ENCODE peak calls at places on chromosomes 5 and 9, in four cellular contexts. T is IMR-90, S is fibroblast of lung, D is mammary epithelial cell. U is an unnamed sample.
A peak's percentile ranks its signal among the peaks of the same experiment; 100 is the strongest.

GRCh38 chr5:176609724-176610429 is at the start of gene GPRIN1:
- DNase-seq in T (peak; percentile 36), S (peak; percentile 29), D (peak; percentile 40), U (peak; percentile 71)

GRCh38 chr5:159310492-159310891 is 19.8 kb downstream of the IL12B start:
- DNase-seq in T (no peak), S (peak; percentile 51), D (peak; percentile 31), U (no peak)

GRCh38 chr9:93295456-93296076 is 111.6 kb downstream of the WNK2 start:
- DNase-seq in T (no peak), S (no peak), D (no peak), U (no peak)

GRCh38 chr9:116975119-116975518 is 288.0 kb downstream of the TRIM32 start:
- DNase-seq in T (no peak), S (no peak), D (no peak), U (no peak)

GRCh38 chr9:132143359-132143758 is 18.5 kb upstream of the NTNG2 start:
- DNase-seq in T (no peak), S (no peak), D (no peak), U (no peak)

GRCh38 chr9:73810585-73811215 is 659.0 kb downstream of the ANXA1 start:
- DNase-seq in T (no peak), S (peak; percentile 80), D (peak; percentile 51), U (no peak)

GRCh38 chr5:141694479-141694878 is 12.4 kb upstream of the ARAP3 start:
- DNase-seq in T (no peak), S (no peak), D (no peak), U (no peak)

GRCh38 chr5:81856948-81857928 is 106.3 kb upstream of the SSBP2 start:
- DNase-seq in T (no peak), S (peak; percentile 10), D (peak; percentile 19), U (peak; percentile 74)

GRCh38 chr9:127177682-127178265 is 55.3 kb upstream of the ANGPTL2 start:
- DNase-seq in T (no peak), S (no peak), D (no peak), U (no peak)

GRCh38 chr5:102554092-102554491 is 55.3 kb upstream of the SLCO6A1 start:
- DNase-seq in T (no peak), S (peak; percentile 37), D (no peak), U (no peak)

GRCh38 chr5:134724872-134725271 is 13.5 kb upstream of the CAMLG start:
- DNase-seq in T (no peak), S (no peak), D (no peak), U (no peak)

GRCh38 chr5:83895860-83896259 is 175.2 kb upstream of the HAPLN1 start:
- DNase-seq in T (peak; percentile 86), S (no peak), D (peak; percentile 4), U (no peak)

GRCh38 chr9:108473209-108474112 is 382.3 kb downstream of the ACTL7B start:
- DNase-seq in T (peak; percentile 61), S (peak; percentile 84), D (peak; percentile 78), U (peak; percentile 64)

GRCh38 chr5:92552206-92553160 is 1028.5 kb downstream of the NR2F1-AS1 start:
- DNase-seq in T (peak; percentile 99), S (peak; percentile 99), D (peak; percentile 93), U (peak; percentile 53)

GRCh38 chr9:63816742-63817621 is 1468.0 kb downstream of the FOXD4L5 start:
- DNase-seq in T (peak; percentile 82), S (peak; percentile 88), D (peak; percentile 99), U (peak; percentile 61)
- H3K9me3 ChIP-seq in T (peaks cover 8% of the 10 kb centered on the region), S (no peaks in the 10 kb centered on the region), D (peaks cover 5% of the 10 kb centered on the region), U (no peaks in the 10 kb centered on the region)

GRCh38 chr9:1530681-1531080 is 480.5 kb downstream of the DMRT2 start:
- DNase-seq in T (no peak), S (no peak), D (no peak), U (no peak)
- H3K36me3 ChIP-seq in T (no peaks in the 10 kb centered on the region), S (no peaks in the 10 kb centered on the region), D (no peaks in the 10 kb centered on the region), U (no peaks in the 10 kb centered on the region)

GRCh38 chr9:13382595-13382994 is 103.1 kb upstream of the MPDZ start:
- DNase-seq in T (no peak), S (peak; percentile 59), D (no peak), U (no peak)
- H3K9me3 ChIP-seq in T (no peaks in the 10 kb centered on the region), S (no peaks in the 10 kb centered on the region), D (no peaks in the 10 kb centered on the region), U (peaks cover 27% of the 10 kb centered on the region)

DNA sequence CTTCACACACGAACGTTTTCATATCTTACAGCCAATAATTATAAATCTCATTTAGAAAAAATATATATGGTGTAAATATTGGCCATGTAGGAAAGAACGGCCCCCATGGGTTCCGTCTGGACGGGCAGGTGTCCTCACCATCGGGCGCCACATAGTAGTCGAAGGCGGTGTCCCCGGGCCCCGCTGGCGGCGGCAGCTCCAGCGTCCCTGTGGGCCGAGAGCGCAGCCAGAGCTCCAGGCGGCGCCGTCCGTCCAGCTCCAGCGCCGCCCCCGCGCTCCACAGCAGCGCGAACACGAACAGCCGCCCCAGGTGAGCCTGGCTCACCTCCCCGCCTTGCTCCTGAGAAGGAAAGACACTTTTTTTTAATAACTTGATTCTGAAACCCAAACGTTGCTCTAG is 134.6 kb downstream of the DNAH5 start:
- DNase-seq in T (no peak), S (no peak), D (peak; percentile 9), U (peak; percentile 42)
- H3K36me3 ChIP-seq in T (peaks cover 13% of the 10 kb centered on the region), S (no peaks in the 10 kb centered on the region), D (no peaks in the 10 kb centered on the region), U (no peaks in the 10 kb centered on the region)

GRCh38 chr5:131579917-131580671 is 54.9 kb downstream of the RAPGEF6 start:
- DNase-seq in T (no peak), S (no peak), D (no peak), U (no peak)

GRCh38 chr5:131587541-131587940 is 47.5 kb downstream of the RAPGEF6 start:
- DNase-seq in T (peak; percentile 47), S (peak; percentile 45), D (peak; percentile 52), U (no peak)

GRCh38 chr5:131575660-131576227 is 59.3 kb downstream of the RAPGEF6 start:
- DNase-seq in T (no peak), S (no peak), D (no peak), U (no peak)

DNA sequence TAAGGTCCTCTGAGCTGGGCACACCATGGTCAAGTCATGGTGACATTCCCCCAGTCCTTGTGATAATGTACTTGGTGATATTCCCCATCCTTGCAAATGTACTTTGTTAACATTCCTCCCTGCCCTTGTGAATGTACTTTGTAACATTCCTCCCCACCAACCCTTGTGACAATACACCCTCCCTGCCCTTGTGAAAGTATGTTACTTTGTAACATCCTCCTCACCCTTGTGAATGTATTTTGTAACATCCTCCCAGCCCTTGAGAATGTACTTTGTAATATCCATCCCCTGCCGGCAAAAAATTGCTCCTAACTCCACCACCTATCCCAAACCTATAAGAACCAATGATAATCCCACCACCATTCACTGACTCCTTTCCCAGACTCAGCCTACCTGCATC is 53.3 kb downstream of the RAPGEF6 start:
- DNase-seq in T (no peak), S (no peak), D (no peak), U (no peak)
- H3K9me3 ChIP-seq in T (no peaks in the 10 kb centered on the region), S (no peaks in the 10 kb centered on the region), D (no peaks in the 10 kb centered on the region), U (peaks cover 12% of the 10 kb centered on the region)

DNA sequence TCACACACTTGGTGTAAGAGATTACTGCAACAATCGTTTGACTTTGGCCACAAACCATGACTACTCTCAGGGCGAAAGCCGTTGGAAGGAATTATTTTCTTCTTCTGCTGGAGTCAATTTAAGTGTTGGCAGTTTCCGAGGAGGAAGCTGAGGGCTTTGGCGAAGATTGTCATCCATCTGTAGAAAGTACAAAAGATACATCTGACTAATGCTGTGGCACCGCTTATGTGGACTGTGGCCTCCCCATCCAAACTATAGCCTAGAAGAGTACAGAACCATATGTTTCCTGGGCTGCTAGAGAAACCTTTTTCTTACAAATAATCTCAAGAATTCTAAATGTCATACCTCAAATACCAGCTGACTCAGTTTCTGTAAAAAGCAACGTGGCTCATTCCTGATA is 7.4 kb downstream of the MTX3 start:
- DNase-seq in T (no peak), S (no peak), D (no peak), U (no peak)
- H3K36me3 ChIP-seq in T (peaks cover 23% of the 10 kb centered on the region), S (peaks cover 3% of the 10 kb centered on the region), D (peaks cover 22% of the 10 kb centered on the region), U (peaks cover 61% of the 10 kb centered on the region)

U was measured in MG63.